ENCODE peak calls at places on chromosome 2, in seven cellular contexts. R is astrocyte, N is GM23248, Y is esophagus squamous epithelium, Z is left ventricle myocardium inferior, H is SJSA1, O is right cardiac atrium. V is an unnamed sample.

GRCh38 chr2:49003206-49003605 is 151.1 kb downstream of the FSHR start:
- DNase-seq in R (peak; percentile 25), Z (no peak), N (no peak), H (no peak), O (no peak), Y (no peak), V (no peak)

GRCh38 chr2:21552999-21553398 is 429.2 kb downstream of the TDRD15 start:
- DNase-seq in H (no peak), Z (no peak), Y (no peak), R (no peak), N (no peak), O (no peak), V (no peak)

GRCh38 chr2:48397846-48398245 is 132.1 kb upstream of the STON1 start:
- DNase-seq in Y (no peak), O (no peak), H (no peak), N (no peak), R (peak; percentile 12), Z (no peak), V (no peak)

GRCh38 chr2:144449028-144449406 is 70.9 kb downstream of the ZEB2 start:
- DNase-seq in O (peak; percentile 54), N (peak; percentile 59), Z (no peak), H (no peak), Y (no peak), R (no peak), V (peak; percentile 80)

GRCh38 chr2:110872521-110872920 is 140.1 kb downstream of the ACOXL start:
- DNase-seq in H (no peak), O (no peak), R (no peak), N (no peak), Z (no peak), Y (no peak), V (no peak)

GRCh38 chr2:234309431-234309830 is 187.4 kb downstream of the ARL4C start:
- DNase-seq in H (no peak), Y (no peak), O (no peak), R (no peak), Z (no peak), N (no peak), V (no peak)

GRCh38 chr2:32820097-32820496 is 126.7 kb upstream of the LTBP1 start:
- DNase-seq in Y (no peak), O (no peak), R (no peak), N (no peak), Z (no peak), H (no peak), V (no peak)

GRCh38 chr2:230512955-230513748 is 97.2 kb downstream of the SP100 start:
- DNase-seq in R (no peak), N (no peak), Y (no peak), H (no peak), O (no peak), Z (no peak), V (no peak)

GRCh38 chr2:69554981-69555380 is 88.6 kb downstream of the AAK1 start:
- DNase-seq in R (no peak), O (peak; percentile 47), Z (no peak), H (no peak), N (no peak), Y (no peak), V (no peak)

GRCh38 chr2:120365236-120365793 is 19.4 kb downstream of the INHBB start:
- DNase-seq in R (no peak), Z (no peak), O (no peak), N (no peak), Y (no peak), H (no peak), V (no peak)

GRCh38 chr2:36497570-36498163 is 100.3 kb downstream of the FEZ2 start:
- DNase-seq in O (no peak), H (no peak), R (no peak), N (no peak), Y (no peak), Z (no peak), V (no peak)

GRCh38 chr2:230570987-230571386 is 141.7 kb upstream of the CAB39 start:
- DNase-seq in O (no peak), Y (no peak), R (no peak), H (no peak), N (no peak), Z (no peak), V (no peak)

GRCh38 chr2:79977782-79978181 is 326.8 kb downstream of the LRRTM1 start:
- DNase-seq in N (peak; percentile 30), Z (no peak), H (no peak), Y (no peak), O (no peak), R (no peak), V (no peak)

GRCh38 chr2:8677646-8678592 is 3.9 kb upstream of the ID2 start:
- DNase-seq in Y (no peak), O (peak; percentile 92), H (peak; percentile 73), R (peak; percentile 82), N (peak; percentile 82), Z (peak; percentile 53), V (peak; percentile 84)

GRCh38 chr2:240961878-240962277 is 36.5 kb upstream of the SNED1 start:
- DNase-seq in H (no peak), O (peak; percentile 56), N (no peak), R (no peak), Z (no peak), Y (no peak), V (peak; percentile 25)

GRCh38 chr2:60707750-60708371 is 48.2 kb upstream of the PAPOLG start:
- DNase-seq in H (peak; percentile 37), O (peak; percentile 62), Z (no peak), R (peak; percentile 7), Y (no peak), N (peak; percentile 70), V (no peak)

GRCh38 chr2:157185828-157186227 is 71.7 kb upstream of the GALNT5 start:
- DNase-seq in Y (no peak), N (peak; percentile 48), Z (no peak), R (peak; percentile 23), H (no peak), O (no peak), V (no peak)

GRCh38 chr2:204665244-204665643 is 120.0 kb downstream of the PARD3B start:
- DNase-seq in Z (no peak), O (no peak), N (peak; percentile 57), R (peak; percentile 89), H (peak; percentile 95), Y (no peak), V (no peak)

GRCh38 chr2:174974131-174974530 is 31.1 kb downstream of the CHN1 start:
- DNase-seq in Y (no peak), H (no peak), R (no peak), O (no peak), Z (no peak), N (no peak), V (no peak)

GRCh38 chr2:7497223-7497622 is 580.0 kb downstream of the RNF144A start:
- DNase-seq in H (no peak), Y (no peak), R (no peak), O (no peak), Z (no peak), N (peak; percentile 7), V (no peak)

GRCh38 chr2:213199871-213200270 is 48.5 kb upstream of the IKZF2 start:
- DNase-seq in Z (no peak), H (no peak), R (no peak), N (peak; percentile 38), Y (no peak), O (no peak), V (no peak)

GRCh38 chr2:60808330-60808801 is 52.3 kb downstream of the PAPOLG start:
- DNase-seq in O (no peak), N (no peak), R (peak; percentile 12), Z (no peak), H (no peak), Y (no peak), V (no peak)

GRCh38 chr2:120712180-120712678 is 23.4 kb upstream of the GLI2 start:
- DNase-seq in N (peak; percentile 56), H (no peak), R (peak; percentile 60), Z (no peak), Y (no peak), O (no peak), V (peak; percentile 69)

GRCh38 chr2:191680639-191681038 is 2.7 kb downstream of the NABP1 start:
- DNase-seq in O (no peak), H (no peak), Z (no peak), R (no peak), Y (no peak), N (no peak), V (no peak)
- H3K4me3 ChIP-seq in O (no peak overlapping the region), H (peak overlapping the region; percentile 52), Z (no peak overlapping the region), R (peak overlapping the region; percentile 90), Y (peak overlapping the region; percentile 89), N (peak overlapping the region; percentile 97), V (peak overlapping the region; percentile 86)

DNA sequence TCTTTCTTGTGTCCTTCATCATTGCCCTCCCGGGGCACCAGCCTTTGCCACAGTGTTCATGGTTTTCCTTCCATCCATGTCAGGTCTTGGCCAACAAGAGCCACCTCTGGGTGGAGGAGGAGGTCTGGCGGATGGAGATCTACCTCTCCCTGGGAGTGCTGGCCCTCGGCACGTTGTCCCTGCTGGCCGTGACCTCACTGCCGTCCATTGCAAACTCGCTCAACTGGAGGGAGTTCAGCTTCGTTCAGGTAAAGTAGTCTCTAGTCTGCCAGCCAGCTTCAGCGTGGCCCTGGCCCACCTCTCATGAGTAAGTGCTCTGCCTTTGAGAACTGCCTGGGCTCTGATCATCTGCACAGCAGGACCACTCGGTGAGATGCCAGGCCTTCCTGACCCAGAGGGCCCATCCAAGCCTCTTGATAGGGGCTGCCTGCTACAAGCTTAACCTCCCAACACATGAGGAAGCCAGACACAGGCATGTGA is 31.0 kb downstream of the STEAP3 start:
- DNase-seq in Y (no peak), R (no peak), Z (no peak), O (no peak), N (no peak), H (no peak), V (no peak)
- H3K27ac ChIP-seq in Y (no peak overlapping the region), R (peak overlapping the region; percentile 72), Z (no peak overlapping the region), O (no peak overlapping the region), N (peak overlapping the region; percentile 67), H (peak overlapping the region; percentile 78), V (no peak overlapping the region)

GRCh38 chr2:237964578-237965404 is 2.0 kb upstream of the UBE2F start:
- DNase-seq in Z (no peak), H (no peak), N (peak; percentile 76), R (peak; percentile 94), Y (no peak), O (no peak), V (no peak)

GRCh38 chr2:237966565-237967462 is at the start of gene UBE2F:
- DNase-seq in H (peak; percentile 96), R (peak; percentile 87), Z (peak; percentile 98), O (peak; percentile 99), Y (peak; percentile 83), N (peak; percentile 98), V (peak; percentile 99)

GRCh38 chr2:237966250-237966564 is 607 bp upstream of the UBE2F start:
- DNase-seq in Z (no peak), H (no peak), O (no peak), R (no peak), Y (no peak), N (no peak), V (no peak)

GRCh38 chr2:237967463-237967871 is 653 bp downstream of the UBE2F start:
- DNase-seq in N (peak; percentile 58), O (peak; percentile 75), H (peak; percentile 31), Z (peak; percentile 25), R (no peak), Y (no peak), V (peak; percentile 92)

GRCh38 chr2:237968048-237968862 is 1.4 kb downstream of the UBE2F start:
- DNase-seq in O (peak; percentile 64), Y (peak; percentile 17), Z (no peak), R (peak; percentile 28), N (peak; percentile 89), H (no peak), V (peak; percentile 80)
- H3K4me3 ChIP-seq in O (peak overlapping the region; percentile 91), Y (peak overlapping the region; percentile 93), Z (peak overlapping the region; percentile 76), R (peak overlapping the region; percentile 75), N (peak overlapping the region; percentile 96), H (peak overlapping the region; percentile 85), V (peak overlapping the region; percentile 59)

GRCh38 chr2:216713691-216714411 is 18.5 kb upstream of the IGFBP5 start:
- DNase-seq in Z (peak; percentile 73), N (peak; percentile 98), R (peak; percentile 92), Y (no peak), O (peak; percentile 73), H (no peak), V (no peak)
- H3K27ac ChIP-seq in Z (peak overlapping the region; percentile 58), N (peak overlapping the region; percentile 59), R (peak overlapping the region; percentile 81), Y (peak overlapping the region; percentile 41), O (peak overlapping the region; percentile 26), H (no peak overlapping the region), V (no peak overlapping the region)

V was measured in spleen.